ENCODE peak calls at places on chromosomes 12 and 14, in five cellular contexts. W, T, B, O and K are unnamed samples.

GRCh38 chr12:55060470-55060869 is 40.7 kb downstream of the NEUROD4 start:
- DNase-seq in T (no peak), B (no peak), W (no peak), O (no peak), K (no peak)

GRCh38 chr12:102496571-102496970 is 16.2 kb upstream of the IGF1 start:
- DNase-seq in B (no peak), W (no peak), T (no peak), O (no peak), K (no peak)

GRCh38 chr12:67415473-67415872 is 146.3 kb downstream of the CAND1 start:
- DNase-seq in B (peak), W (no peak), T (peak), O (peak), K (no peak)

GRCh38 chr14:104509673-104510072 is 69.9 kb upstream of the C14orf180 start:
- DNase-seq in O (no peak), T (no peak), W (no peak), B (no peak), K (no peak)

GRCh38 chr14:97077687-97078086 is 280.5 kb downstream of the VRK1 start:
- DNase-seq in W (no peak), B (no peak), T (no peak), O (no peak), K (no peak)

GRCh38 chr14:70995671-70996070 is 88.4 kb downstream of the PCNX1 start:
- DNase-seq in W (no peak), B (no peak), T (no peak), O (no peak), K (no peak)

GRCh38 chr12:52184813-52185212 is 7.0 kb downstream of the KRT80 start:
- DNase-seq in W (no peak), O (no peak), T (no peak), B (no peak), K (no peak)

GRCh38 chr12:74021937-74022336 is 515.7 kb upstream of the ATXN7L3B start:
- DNase-seq in W (no peak), T (peak), B (peak), O (peak), K (no peak)

GRCh38 chr12:49922349-49923034 is 18.8 kb upstream of the FAIM2 start:
- DNase-seq in T (peak), O (no peak), W (no peak), B (no peak), K (no peak)

GRCh38 chr12:34396006-34396860 is 373.9 kb downstream of the ALG10 start:
- DNase-seq in W (no peak), B (peak), T (no peak), O (no peak), K (peak)

GRCh38 chr14:97723834-97724770 is 926.9 kb downstream of the VRK1 start:
- DNase-seq in W (no peak), O (no peak), T (no peak), B (no peak), K (peak)

GRCh38 chr14:100147691-100148464 is 11.6 kb downstream of the DEGS2 start:
- DNase-seq in T (no peak), W (no peak), O (no peak), B (no peak), K (no peak)

GRCh38 chr14:59359451-59360124 is 105.6 kb downstream of the GPR135 start:
- DNase-seq in T (no peak), B (no peak), O (no peak), W (no peak), K (no peak)

GRCh38 chr14:75995372-75996041 is 9.9 kb downstream of the IFT43 start:
- DNase-seq in B (no peak), W (no peak), O (no peak), T (peak), K (peak)

GRCh38 chr12:43676183-43676813 is 82.3 kb downstream of the PUS7L start:
- DNase-seq in W (no peak), O (no peak), B (peak), T (no peak), K (no peak)

GRCh38 chr12:131120831-131121271 is 167.1 kb downstream of the ADGRD1 start:
- DNase-seq in O (no peak), B (no peak), W (no peak), T (no peak), K (no peak)